ENCODE peak calls at places on chromosomes 13 and 19, in ten cellular contexts. Z is adipocyte; D is PC-3; F is neuronal stem cell; Y is aorta; B is heart left ventricle; N is T-helper 17 cell; I is ascending aorta; U is left ventricle myocardium inferior; K is CD8-positive, alpha-beta memory T cell. C is an unnamed sample.

GRCh38 chr13:100301418-100301817 is 212.5 kb downstream of the PCCA start:
- DNase-seq in Z (no peak), D (no peak), F (no peak), Y (no peak), B (no peak), N (no peak), I (no peak), U (no peak), K (no peak), C (peak; percentile 31)

GRCh38 chr13:42997381-42997780 is 5.3 kb upstream of the EPSTI1 start:
- DNase-seq in Z (peak; percentile 50), D (no peak), F (no peak), Y (no peak), B (no peak), N (no peak), I (no peak), U (no peak), K (no peak), C (no peak)

GRCh38 chr13:34738251-34739170 is 203.6 kb upstream of the NBEA start:
- DNase-seq in Z (peak; percentile 6), D (no peak), F (no peak), Y (no peak), B (no peak), N (no peak), I (no peak), U (no peak), K (no peak), C (no peak)

GRCh38 chr19:45264781-45265317 is 13.8 kb downstream of the MARK4 start:
- DNase-seq in Z (no peak), D (no peak), F (no peak), Y (no peak), B (no peak), N (no peak), I (no peak), U (no peak), K (no peak), C (no peak)

GRCh38 chr19:10718205-10719196 is 622 bp downstream of the DNM2 start:
- DNase-seq in Z (peak; percentile 79), D (peak; percentile 52), F (no peak), Y (peak; percentile 83), B (peak; percentile 80), N (no peak), I (no peak), U (peak; percentile 56), K (peak; percentile 8), C (peak; percentile 40)

GRCh38 chr13:23985060-23985459 is 87.8 kb upstream of the C1QTNF9B start:
- DNase-seq in Z (no peak), D (no peak), F (no peak), Y (no peak), B (no peak), N (no peak), I (no peak), U (no peak), K (no peak), C (no peak)

GRCh38 chr19:53068834-53069233 is 24.3 kb downstream of the ERVV-2 start:
- DNase-seq in Z (no peak), D (no peak), F (no peak), Y (no peak), B (no peak), N (no peak), I (no peak), U (no peak), K (no peak), C (no peak)

GRCh38 chr19:18085702-18086457 is 854 bp downstream of the IL12RB1 start:
- DNase-seq in Z (no peak), D (no peak), F (no peak), Y (no peak), B (no peak), N (no peak), I (no peak), U (no peak), K (no peak), C (no peak)

GRCh38 chr19:31675187-31675913 is 326.1 kb upstream of the TSHZ3 start:
- DNase-seq in Z (no peak), D (peak; percentile 1), F (no peak), Y (no peak), B (no peak), N (no peak), I (no peak), U (no peak), K (no peak), C (no peak)

GRCh38 chr19:45568732-45569131 is 15.9 kb downstream of the OPA3 start:
- DNase-seq in Z (peak; percentile 34), D (peak; percentile 85), F (no peak), Y (no peak), B (peak; percentile 33), N (no peak), I (no peak), U (no peak), K (no peak), C (no peak)

DNA sequence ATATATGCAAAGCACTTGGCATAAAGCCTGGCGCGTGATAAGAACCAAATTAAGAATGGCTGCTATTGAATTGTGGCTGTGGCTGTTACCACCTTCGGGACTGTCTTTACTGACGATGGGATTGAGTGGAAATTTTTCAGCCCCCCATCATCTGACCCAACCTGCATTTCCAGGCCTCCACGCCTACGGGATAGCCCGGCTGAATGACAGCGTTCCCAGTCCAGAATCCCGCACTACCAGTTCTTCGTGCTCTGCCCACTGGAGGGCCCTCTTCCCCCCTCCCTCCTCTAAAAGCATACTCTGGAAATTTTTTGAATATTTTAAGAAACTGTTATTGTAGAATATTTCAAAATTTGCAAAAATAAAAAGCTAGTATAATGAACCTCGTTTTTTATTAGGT is 11.0 kb downstream of the KRTDAP start:
- DNase-seq in Z (no peak), D (peak; percentile 35), F (no peak), Y (no peak), B (no peak), N (no peak), I (no peak), U (no peak), K (no peak), C (no peak)
- H3K9me3 ChIP-seq in Z (no peaks in the 10 kb centered on the region), D (no peaks in the 10 kb centered on the region), F (no peaks in the 10 kb centered on the region), Y (no peaks in the 10 kb centered on the region), B (no peaks in the 10 kb centered on the region), N (no peaks in the 10 kb centered on the region), I (no peaks in the 10 kb centered on the region), U (no peaks in the 10 kb centered on the region), K (no peaks in the 10 kb centered on the region), C (no peaks in the 10 kb centered on the region)

GRCh38 chr19:27772059-27772458 is 1440.9 kb downstream of the UQCRFS1 start:
- DNase-seq in Z (no peak), D (no peak), F (no peak), Y (no peak), B (no peak), N (no peak), I (no peak), U (no peak), K (no peak), C (no peak)

GRCh38 chr19:27774337-27774736 is 1438.6 kb downstream of the UQCRFS1 start:
- DNase-seq in Z (no peak), D (peak; percentile 9), F (no peak), Y (no peak), B (no peak), N (no peak), I (no peak), U (no peak), K (no peak), C (peak; percentile 43)

GRCh38 chr19:27774827-27775226 is 1438.1 kb downstream of the UQCRFS1 start:
- DNase-seq in Z (no peak), D (peak; percentile 5), F (no peak), Y (no peak), B (no peak), N (no peak), I (no peak), U (no peak), K (no peak), C (peak; percentile 44)

GRCh38 chr19:27775395-27775794 is 1437.6 kb downstream of the UQCRFS1 start:
- DNase-seq in Z (no peak), D (no peak), F (no peak), Y (no peak), B (no peak), N (no peak), I (no peak), U (no peak), K (no peak), C (peak; percentile 59)

DNA sequence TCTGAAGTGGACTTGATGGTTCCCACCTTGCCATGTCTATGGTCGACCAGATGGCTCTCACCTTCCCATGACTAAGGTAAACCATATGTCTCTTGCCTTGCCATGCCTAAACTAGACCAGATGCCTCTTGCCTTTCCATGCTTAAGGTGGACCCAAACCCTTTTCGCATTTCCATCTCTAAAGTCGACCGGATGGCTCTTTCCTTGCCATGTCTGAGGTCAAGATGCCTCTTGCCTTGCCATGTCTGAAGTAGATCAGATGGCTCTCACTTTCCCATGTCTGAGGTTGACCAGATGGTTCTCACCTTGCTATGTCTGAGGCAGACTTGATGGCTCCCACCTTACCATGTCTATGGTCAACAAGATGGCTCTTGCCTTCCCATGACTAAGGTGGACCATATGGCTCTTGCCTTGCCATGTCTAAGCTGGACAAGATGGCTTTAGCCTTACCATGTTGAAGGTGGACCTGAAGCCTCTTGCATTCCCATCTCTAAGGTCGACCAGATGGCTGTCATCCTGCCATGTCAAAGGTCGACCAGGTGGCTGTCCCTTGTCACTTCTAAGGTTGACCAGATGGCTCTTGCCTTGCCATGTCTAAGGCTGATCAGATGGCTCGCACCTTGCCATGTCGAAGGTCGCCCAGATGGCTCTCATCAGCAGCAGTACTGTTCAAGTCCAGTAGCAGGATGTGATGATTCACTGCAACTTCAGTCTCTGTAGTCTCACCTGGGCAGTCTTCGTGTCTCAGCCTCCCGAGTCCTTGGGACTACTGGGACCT is 1439.4 kb downstream of the UQCRFS1 start:
- DNase-seq in Z (no peak), D (no peak), F (no peak), Y (no peak), B (no peak), N (no peak), I (no peak), U (no peak), K (no peak), C (no peak)
- H3K9me3 ChIP-seq in Z (no peaks in the 10 kb centered on the region), D (no peaks in the 10 kb centered on the region), F (peaks cover 20% of the 10 kb centered on the region), Y (peaks cover 49% of the 10 kb centered on the region), B (peaks cover 3% of the 10 kb centered on the region), N (peaks cover 4% of the 10 kb centered on the region), I (peaks cover 100% of the 10 kb centered on the region), U (peaks cover 26% of the 10 kb centered on the region), K (peaks cover 35% of the 10 kb centered on the region), C (peaks cover 32% of the 10 kb centered on the region)

DNA sequence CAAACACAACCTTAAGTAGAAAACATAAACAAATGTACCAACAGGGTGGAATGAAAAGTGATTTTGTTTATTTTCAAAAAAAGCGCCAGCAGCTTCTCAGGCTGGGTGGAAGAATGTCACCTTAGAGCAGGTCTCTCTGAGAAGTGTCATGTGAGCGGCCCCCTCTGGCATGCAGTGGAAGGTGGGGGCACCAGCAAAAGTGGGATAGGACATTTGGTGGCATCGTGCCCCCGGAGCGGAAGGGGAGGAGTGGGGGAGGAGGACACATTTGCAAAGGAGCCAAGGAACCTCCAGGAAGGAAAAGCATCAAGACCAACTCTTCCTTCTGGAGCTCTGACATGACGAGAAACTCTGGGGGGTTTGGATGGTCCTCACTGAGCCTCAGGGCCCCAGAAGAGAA is 635.3 kb downstream of the UQCRFS1 start:
- DNase-seq in Z (no peak), D (no peak), F (no peak), Y (no peak), B (no peak), N (no peak), I (no peak), U (no peak), K (no peak), C (no peak)
- H3K9me3 ChIP-seq in Z (no peaks in the 10 kb centered on the region), D (no peaks in the 10 kb centered on the region), F (no peaks in the 10 kb centered on the region), Y (no peaks in the 10 kb centered on the region), B (no peaks in the 10 kb centered on the region), N (no peaks in the 10 kb centered on the region), I (no peaks in the 10 kb centered on the region), U (no peaks in the 10 kb centered on the region), K (no peaks in the 10 kb centered on the region), C (no peaks in the 10 kb centered on the region)

GRCh38 chr19:36821758-36822157 is 16.4 kb downstream of the ZNF790 start:
- DNase-seq in Z (no peak), D (no peak), F (no peak), Y (no peak), B (no peak), N (no peak), I (no peak), U (no peak), K (no peak), C (no peak)

GRCh38 chr19:36819130-36819630 is 19.0 kb downstream of the ZNF790 start:
- DNase-seq in Z (no peak), D (no peak), F (no peak), Y (no peak), B (no peak), N (no peak), I (no peak), U (no peak), K (no peak), C (no peak)
- H3K9me3 ChIP-seq in Z (peaks cover 99% of the 10 kb centered on the region), D (peaks cover 20% of the 10 kb centered on the region), F (peaks cover 97% of the 10 kb centered on the region), Y (peaks cover 31% of the 10 kb centered on the region), B (peaks cover 99% of the 10 kb centered on the region), N (peaks cover 50% of the 10 kb centered on the region), I (peaks cover 100% of the 10 kb centered on the region), U (peaks cover 100% of the 10 kb centered on the region), K (peaks cover 52% of the 10 kb centered on the region), C (peaks cover 56% of the 10 kb centered on the region)

C was measured in WERI-Rb-1.